ENCODE peak calls at places on chromosomes 12 and 14, in six cellular contexts. C is body of pancreas; I is aorta; D is naive thymus-derived CD4-positive, alpha-beta T cell; K is heart right ventricle; R is GM23338. M is an unnamed sample.

GRCh38 chr14:85024931-85025330 is 505.0 kb upstream of the FLRT2 start:
- DNase-seq in C (no peak), I (no peak), D (no peak), K (no peak), R (no peak), M (no peak)

GRCh38 chr12:75979181-75979580 is 52.4 kb downstream of the PHLDA1 start:
- DNase-seq in C (no peak), I (no peak), D (peak; percentile 4), K (no peak), R (no peak), M (no peak)

GRCh38 chr14:59271734-59272133 is 83.3 kb downstream of the DAAM1 start:
- DNase-seq in C (no peak), I (no peak), D (no peak), K (no peak), R (no peak), M (no peak)

GRCh38 chr12:45235087-45236025 is 19.5 kb downstream of the ANO6 start:
- DNase-seq in C (peak; percentile 58), I (no peak), D (no peak), K (no peak), R (peak; percentile 77), M (no peak)

GRCh38 chr14:51657762-51658161 is 6.1 kb downstream of the FRMD6 start:
- DNase-seq in C (no peak), I (no peak), D (no peak), K (no peak), R (no peak), M (no peak)

GRCh38 chr12:42679402-42679801 is 89.9 kb upstream of the PRICKLE1 start:
- DNase-seq in C (no peak), I (no peak), D (no peak), K (no peak), R (no peak), M (no peak)

GRCh38 chr12:77047341-77048202 is 17.8 kb downstream of the E2F7 start:
- DNase-seq in C (no peak), I (no peak), D (no peak), K (no peak), R (no peak), M (no peak)

GRCh38 chr14:23951590-23952143 is 1.9 kb upstream of the DHRS4 start:
- DNase-seq in C (peak; percentile 72), I (no peak), D (no peak), K (no peak), R (peak; percentile 84), M (no peak)

GRCh38 chr12:79409562-79409961 is 281.2 kb downstream of the PAWR start:
- DNase-seq in C (no peak), I (no peak), D (no peak), K (no peak), R (no peak), M (no peak)

GRCh38 chr12:27595231-27595642 is 71.2 kb downstream of the PPFIBP1 start:
- DNase-seq in C (peak; percentile 24), I (peak; percentile 60), D (no peak), K (peak; percentile 19), R (peak; percentile 72), M (no peak)

GRCh38 chr12:23525450-23526072 is 423.9 kb downstream of the SOX5 start:
- DNase-seq in C (no peak), I (no peak), D (no peak), K (no peak), R (no peak), M (no peak)

GRCh38 chr14:75825147-75825592 is 156.6 kb downstream of the TGFB3 start:
- DNase-seq in C (no peak), I (no peak), D (no peak), K (no peak), R (no peak), M (no peak)

GRCh38 chr14:105075364-105076295 is 10.4 kb upstream of the GPR132 start:
- DNase-seq in C (no peak), I (peak; percentile 82), D (no peak), K (peak; percentile 71), R (peak; percentile 44), M (no peak)

GRCh38 chr12:3632256-3633240 is 120.4 kb downstream of the CRACR2A start:
- DNase-seq in C (no peak), I (no peak), D (no peak), K (no peak), R (no peak), M (no peak)

GRCh38 chr14:99052467-99052866 is 219.5 kb downstream of the BCL11B start:
- DNase-seq in C (no peak), I (no peak), D (no peak), K (no peak), R (no peak), M (no peak)

GRCh38 chr12:80107221-80107620 is 7.9 kb downstream of the OTOGL start:
- DNase-seq in C (no peak), I (no peak), D (no peak), K (no peak), R (no peak), M (no peak)

GRCh38 chr14:61321385-61322010 is at the start of gene PRKCH:
- DNase-seq in C (peak; percentile 83), I (peak; percentile 87), D (peak; percentile 87), K (peak; percentile 82), R (peak; percentile 82), M (peak; percentile 86)

GRCh38 chr14:66600416-66600815 is 92.5 kb downstream of the GPHN start:
- DNase-seq in C (no peak), I (no peak), D (no peak), K (no peak), R (no peak), M (no peak)

GRCh38 chr12:70733385-70733784 is 96.2 kb upstream of the PTPRB start:
- DNase-seq in C (no peak), I (no peak), D (peak; percentile 30), K (no peak), R (peak; percentile 83), M (no peak)

GRCh38 chr14:55157080-55157479 is 28.0 kb downstream of the LGALS3 start:
- DNase-seq in C (no peak), I (no peak), D (no peak), K (no peak), R (no peak), M (no peak)

GRCh38 chr12:66190519-66191406 is 1.7 kb downstream of the IRAK3 start:
- DNase-seq in C (no peak), I (no peak), D (no peak), K (no peak), R (no peak), M (no peak)

GRCh38 chr12:107912421-107913004 is 138.0 kb downstream of the ASCL4 start:
- DNase-seq in C (peak; percentile 31), I (peak; percentile 66), D (peak; percentile 41), K (peak; percentile 39), R (peak; percentile 86), M (peak; percentile 11)

GRCh38 chr12:4421590-4422031 is 24.0 kb downstream of the FGF6 start:
- DNase-seq in C (no peak), I (no peak), D (peak; percentile 55), K (no peak), R (peak; percentile 89), M (no peak)

GRCh38 chr12:6684609-6685008 is 4.6 kb downstream of the ZNF384 start:
- DNase-seq in C (no peak), I (no peak), D (peak; percentile 69), K (no peak), R (peak; percentile 89), M (peak; percentile 22)

DNA sequence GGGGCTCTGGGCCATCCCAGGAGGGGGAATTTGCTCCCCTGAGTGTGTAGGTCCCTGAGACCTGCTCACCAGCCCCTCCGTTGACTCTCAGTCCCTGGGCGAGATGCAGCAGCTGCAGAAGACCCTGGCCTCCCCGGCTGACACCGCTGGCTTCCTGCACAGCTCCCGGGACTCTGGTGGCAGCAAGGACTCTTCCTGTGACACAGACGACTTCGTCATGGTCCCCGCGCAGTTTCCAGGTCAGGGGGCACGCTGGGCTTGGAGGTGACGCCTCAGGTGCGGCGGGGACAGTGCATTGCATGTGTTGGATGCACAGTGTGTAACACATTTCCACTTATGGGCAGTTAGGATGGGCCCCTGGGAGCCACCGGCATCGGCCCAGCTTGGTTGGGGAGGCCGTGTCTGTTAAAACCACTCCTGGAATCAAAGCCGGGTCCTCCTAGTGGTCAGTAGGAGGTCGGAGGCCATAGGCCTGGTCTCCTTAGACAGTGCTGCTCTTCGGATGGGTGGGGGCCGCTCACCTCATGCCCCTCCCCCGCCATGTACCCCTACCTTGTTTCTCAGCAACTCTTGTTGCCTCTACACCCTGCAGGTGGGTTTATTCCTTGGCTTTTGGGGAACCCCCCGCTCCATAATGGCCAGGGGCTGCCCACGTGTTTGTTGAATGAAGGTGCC is 17.1 kb upstream of the PUS1 start:
- DNase-seq in C (no peak), I (peak; percentile 38), D (no peak), K (no peak), R (no peak), M (no peak)
- H3K36me3 ChIP-seq in C (peaks cover 62% of the 10 kb centered on the region), I (no peaks in the 10 kb centered on the region), D (peaks cover 83% of the 10 kb centered on the region), K (peaks cover 10% of the 10 kb centered on the region), R (no peaks in the 10 kb centered on the region), M (peaks cover 5% of the 10 kb centered on the region)

GRCh38 chr12:106416273-106416672 is 58.7 kb downstream of the POLR3B start:
- DNase-seq in C (no peak), I (no peak), D (no peak), K (no peak), R (peak; percentile 28), M (no peak)
- H3K4me1 ChIP-seq in C (peaks cover 14% of the 10 kb centered on the region), I (no peaks in the 10 kb centered on the region), D (no peaks in the 10 kb centered on the region), K (peaks cover 13% of the 10 kb centered on the region), R (no peaks in the 10 kb centered on the region), M (no peaks in the 10 kb centered on the region)

DNA sequence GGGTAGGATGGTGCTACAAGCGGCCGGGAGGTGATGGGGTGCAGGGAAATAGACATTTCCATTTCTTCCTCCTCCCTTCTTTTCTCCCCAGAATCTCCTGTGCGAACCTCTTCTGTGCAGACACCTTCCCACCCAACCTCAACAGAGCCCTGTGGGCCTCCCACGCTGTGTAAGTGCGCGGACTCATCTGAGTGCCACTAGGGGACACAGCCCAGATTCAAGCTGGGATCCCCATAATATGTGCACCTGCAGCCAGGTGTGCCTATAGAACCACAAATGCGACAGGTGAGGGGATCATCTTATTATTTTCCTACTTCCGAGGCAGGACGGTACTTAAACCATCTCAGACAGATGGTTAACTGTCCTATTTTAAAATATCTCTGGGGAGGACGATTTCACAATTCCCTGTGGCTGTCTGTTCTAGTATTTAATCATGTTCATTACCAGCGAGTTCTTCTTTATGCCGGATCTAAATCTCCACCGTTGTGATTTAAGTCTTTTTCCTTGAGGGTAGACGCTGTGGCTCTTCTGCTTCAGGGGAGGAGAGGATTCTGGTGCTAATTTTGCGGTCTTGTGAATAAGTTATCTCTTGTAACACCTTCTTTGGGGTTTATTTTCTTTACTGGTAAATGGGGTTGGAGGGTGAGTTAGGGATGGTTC is 17.2 kb upstream of the CACNA1C start:
- DNase-seq in C (no peak), I (no peak), D (no peak), K (no peak), R (no peak), M (no peak)
- H3K4me3 ChIP-seq in C (no peak overlapping the region), I (no peak overlapping the region), D (peak overlapping the region; percentile 64), K (peak overlapping the region; percentile 44), R (peak overlapping the region; percentile 51), M (peak overlapping the region; percentile 70)

DNA sequence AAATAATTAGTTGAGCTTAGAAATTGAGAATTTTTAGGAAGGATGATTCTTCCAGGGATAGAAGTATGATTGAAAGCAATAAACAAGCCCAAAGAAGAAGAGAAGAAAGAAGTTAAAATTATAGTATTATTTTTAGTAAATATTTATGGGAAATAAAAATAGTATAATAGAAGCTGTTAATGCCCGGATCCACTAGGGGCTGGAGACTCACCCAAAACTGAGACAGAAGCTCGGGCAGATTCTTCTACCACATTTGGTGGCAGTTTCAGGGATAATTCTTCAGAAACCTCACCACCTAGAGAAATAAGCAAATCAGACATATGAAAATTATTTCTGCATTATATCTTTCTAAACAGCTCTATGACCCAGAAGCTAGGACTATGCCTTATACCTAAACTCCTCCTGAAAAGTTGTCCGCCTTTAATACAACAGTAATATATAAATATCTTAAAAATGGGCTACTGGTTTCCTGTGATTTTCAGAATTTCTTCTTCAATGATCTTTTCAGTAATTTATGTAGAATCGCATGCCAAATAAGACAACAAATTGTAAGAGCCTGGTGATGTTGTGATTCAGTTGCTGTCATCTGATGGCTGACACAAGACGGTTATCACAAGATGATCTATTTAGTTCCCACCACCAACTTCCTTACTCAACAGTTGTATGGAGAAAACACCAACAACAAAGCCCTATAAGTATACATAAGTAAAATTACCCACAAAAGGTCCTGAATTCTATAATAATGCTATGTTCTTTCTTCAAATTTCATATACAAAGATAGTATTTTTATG is 35.6 kb downstream of the A2M start:
- DNase-seq in C (no peak), I (no peak), D (no peak), K (no peak), R (peak; percentile 11), M (no peak)
- H3K36me3 ChIP-seq in C (no peaks in the 10 kb centered on the region), I (peaks cover 4% of the 10 kb centered on the region), D (no peaks in the 10 kb centered on the region), K (no peaks in the 10 kb centered on the region), R (peaks cover 8% of the 10 kb centered on the region), M (no peaks in the 10 kb centered on the region)

M was measured in CD8-positive, alpha-beta memory T cell.